ENCODE peak calls at places on chromosomes 7 and 10, in ten cellular contexts. N, S, Q, A, V, H, F, B, T and Y are unnamed samples.
A peak's percentile ranks its signal among the peaks of the same experiment; 100 is the strongest.

GRCh38 chr10:123926401-123927264 is 35.0 kb upstream of the CPXM2 start:
- DNase-seq in N (no peak), S (no peak), Q (peak; percentile 1), A (no peak), V (no peak), H (no peak), F (peak; percentile 29), B (no peak), T (no peak), Y (peak; percentile 42)

GRCh38 chr10:69662173-69662685 is 32.2 kb downstream of the FAM241B start:
- DNase-seq in N (no peak), S (no peak), Q (no peak), A (peak; percentile 26), V (no peak), H (no peak), F (no peak), B (peak; percentile 57), T (no peak), Y (no peak)

GRCh38 chr10:124285587-124286527 is 132.9 kb downstream of the OAT start:
- DNase-seq in N (no peak), S (no peak), Q (no peak), A (peak; percentile 13), V (no peak), H (peak; percentile 59), F (no peak), B (no peak), T (no peak), Y (peak; percentile 32)

GRCh38 chr7:149704507-149704906 is 68.9 kb downstream of the ZNF467 start:
- DNase-seq in N (no peak), S (no peak), Q (peak; percentile 77), A (no peak), V (no peak), H (no peak), F (no peak), B (no peak), T (peak; percentile 56), Y (no peak)

GRCh38 chr7:47264021-47264651 is 317.8 kb downstream of the TNS3 start:
- DNase-seq in N (no peak), S (no peak), Q (no peak), A (peak; percentile 16), V (no peak), H (no peak), F (no peak), B (no peak), T (no peak), Y (no peak)

GRCh38 chr10:89355373-89355772 is 22.5 kb upstream of the IFIT1B start:
- DNase-seq in N (no peak), S (no peak), Q (no peak), A (no peak), V (no peak), H (no peak), F (peak; percentile 31), B (no peak), T (no peak), Y (peak; percentile 32)

GRCh38 chr10:100345570-100346330 is 1.3 kb upstream of the SCD start:
- DNase-seq in N (no peak), S (no peak), Q (peak; percentile 58), A (no peak), V (no peak), H (no peak), F (peak; percentile 33), B (no peak), T (peak; percentile 78), Y (peak; percentile 32)

GRCh38 chr10:79282388-79282787 is 64.9 kb upstream of the PPIF start:
- DNase-seq in N (no peak), S (no peak), Q (no peak), A (no peak), V (no peak), H (no peak), F (no peak), B (no peak), T (no peak), Y (no peak)

GRCh38 chr10:72069751-72070501 is 18.4 kb downstream of the SPOCK2 start:
- DNase-seq in N (no peak), S (no peak), Q (no peak), A (no peak), V (no peak), H (peak; percentile 33), F (no peak), B (no peak), T (no peak), Y (no peak)

GRCh38 chr7:77532247-77532646 is 4.8 kb upstream of the PTPN12 start:
- DNase-seq in N (no peak), S (no peak), Q (no peak), A (no peak), V (no peak), H (no peak), F (no peak), B (no peak), T (no peak), Y (no peak)

GRCh38 chr10:124732931-124733536 is 11.1 kb downstream of the FAM53B start:
- DNase-seq in N (no peak), S (no peak), Q (peak; percentile 37), A (no peak), V (no peak), H (peak; percentile 84), F (peak; percentile 81), B (no peak), T (no peak), Y (peak; percentile 72)

GRCh38 chr7:132742152-132742551 is 165.9 kb upstream of the PLXNA4 start:
- DNase-seq in N (no peak), S (no peak), Q (peak; percentile 99), A (peak; percentile 70), V (no peak), H (no peak), F (peak; percentile 39), B (no peak), T (peak; percentile 96), Y (peak; percentile 79)

GRCh38 chr10:78337646-78338391 is 304.2 kb downstream of the RPS24 start:
- DNase-seq in N (no peak), S (no peak), Q (no peak), A (peak; percentile 8), V (no peak), H (no peak), F (no peak), B (no peak), T (no peak), Y (no peak)

GRCh38 chr10:107653832-107654287 is 489.4 kb upstream of the SORCS1 start:
- DNase-seq in N (no peak), S (no peak), Q (peak; percentile 0), A (no peak), V (no peak), H (no peak), F (peak; percentile 59), B (no peak), T (peak; percentile 71), Y (peak; percentile 45)

GRCh38 chr10:24446739-24447138 is 237.8 kb downstream of the KIAA1217 start:
- DNase-seq in N (no peak), S (no peak), Q (peak; percentile 96), A (no peak), V (no peak), H (no peak), F (no peak), B (no peak), T (peak; percentile 72), Y (no peak)

GRCh38 chr10:44380829-44381600 is 3.9 kb downstream of the CXCL12 start:
- DNase-seq in N (no peak), S (no peak), Q (no peak), A (no peak), V (no peak), H (peak; percentile 20), F (no peak), B (peak; percentile 37), T (no peak), Y (no peak)

GRCh38 chr7:73829505-73829904 is 1.3 kb upstream of the CLDN4 start:
- DNase-seq in N (no peak), S (no peak), Q (no peak), A (no peak), V (no peak), H (no peak), F (no peak), B (no peak), T (no peak), Y (no peak)

GRCh38 chr10:20956843-20957242 is 59.7 kb upstream of the NEBL start:
- DNase-seq in N (no peak), S (no peak), Q (no peak), A (no peak), V (no peak), H (no peak), F (peak; percentile 85), B (peak; percentile 33), T (no peak), Y (peak; percentile 66)

GRCh38 chr7:85528581-85528980 is 341.7 kb upstream of the SEMA3D start:
- DNase-seq in N (no peak), S (no peak), Q (no peak), A (no peak), V (no peak), H (no peak), F (no peak), B (no peak), T (peak; percentile 43), Y (no peak)

GRCh38 chr7:17136156-17136555 is 162.3 kb upstream of the AHR start:
- DNase-seq in N (no peak), S (no peak), Q (no peak), A (no peak), V (no peak), H (no peak), F (no peak), B (no peak), T (no peak), Y (no peak)

GRCh38 chr10:130221456-130222375 is 85.5 kb downstream of the GLRX3 start:
- DNase-seq in N (no peak), S (no peak), Q (no peak), A (no peak), V (no peak), H (no peak), F (no peak), B (no peak), T (no peak), Y (no peak)

GRCh38 chr7:26863504-26864308 is 684 bp downstream of the SKAP2 start:
- DNase-seq in N (peak; percentile 12), S (peak; percentile 4), Q (peak; percentile 6), A (no peak), V (no peak), H (no peak), F (peak; percentile 47), B (no peak), T (peak; percentile 43), Y (no peak)

GRCh38 chr10:70847666-70848360 is 32.1 kb downstream of the SGPL1 start:
- DNase-seq in N (no peak), S (no peak), Q (no peak), A (no peak), V (no peak), H (no peak), F (no peak), B (no peak), T (no peak), Y (no peak)

GRCh38 chr10:111007486-111007885 is 69.3 kb upstream of the ADRA2A start:
- DNase-seq in N (no peak), S (no peak), Q (no peak), A (no peak), V (no peak), H (no peak), F (no peak), B (no peak), T (no peak), Y (no peak)

GRCh38 chr7:156156734-156157408 is 344.6 kb upstream of the SHH start:
- DNase-seq in N (no peak), S (peak; percentile 42), Q (peak; percentile 16), A (peak; percentile 72), V (no peak), H (no peak), F (peak; percentile 1), B (peak; percentile 43), T (no peak), Y (no peak)

GRCh38 chr10:3877092-3878000 is 92.3 kb upstream of the KLF6 start:
- DNase-seq in N (no peak), S (no peak), Q (no peak), A (no peak), V (no peak), H (no peak), F (no peak), B (no peak), T (no peak), Y (peak; percentile 26)

GRCh38 chr10:97169911-97170693 is 15.7 kb downstream of the SLIT1 start:
- DNase-seq in N (no peak), S (no peak), Q (no peak), A (peak; percentile 82), V (no peak), H (no peak), F (peak; percentile 29), B (no peak), T (no peak), Y (peak; percentile 29)